ENCODE peak calls at places on chromosome 9, in four cellular contexts. B is DMS53; W is MCF 10A; U is stimulated activated CD8-positive, alpha-beta memory T cell treated with anti-CD3 and anti-CD28 coated beads, Interleukin-15, amount 100 ng/mL, for 24 hours. N is an unnamed sample.

GRCh38 chr9:85723220-85723619 is 18.5 kb downstream of the AGTPBP1 start:
- DNase-seq in B (no peak), W (no peak), U (no peak), N (no peak)

GRCh38 chr9:132651259-132651658 is 18.5 kb downstream of the DDX31 start:
- DNase-seq in B (peak), W (peak), U (no peak), N (no peak)

GRCh38 chr9:137956039-137956438 is 78.5 kb downstream of the CACNA1B start:
- DNase-seq in B (no peak), W (no peak), U (no peak), N (no peak)

GRCh38 chr9:130535818-130536521 is 43.4 kb upstream of the FUBP3 start:
- DNase-seq in B (peak), W (no peak), U (no peak), N (no peak)

GRCh38 chr9:26260238-26260637 is 582.0 kb upstream of the TUSC1 start:
- DNase-seq in B (no peak), W (peak), U (no peak), N (no peak)

GRCh38 chr9:121640076-121640475 is 11.4 kb upstream of the DAB2IP start:
- DNase-seq in B (peak), W (peak), U (peak), N (peak)

GRCh38 chr9:105054488-105054887 is 126.5 kb upstream of the ABCA1 start:
- DNase-seq in B (peak), W (peak), U (no peak), N (no peak)

GRCh38 chr9:135299651-135300345 is 179.8 kb upstream of the PPP1R26 start:
- DNase-seq in B (no peak), W (no peak), U (no peak), N (no peak)

GRCh38 chr9:126002476-126003350 is 255.5 kb downstream of the PBX3 start:
- DNase-seq in B (no peak), W (no peak), U (no peak), N (no peak)

GRCh38 chr9:133368249-133368881 is 7.5 kb downstream of the SURF4 start:
- DNase-seq in B (peak), W (no peak), U (no peak), N (no peak)